ENCODE peak calls at places on chromosomes 7 and 10, in eight cellular contexts. One of them, this sample, is unnamed.

GRCh38 chr10:124953421-124953820 is 11.5 kb downstream of the ZRANB1 start:
- DNase-seq in caudate nucleus: no peak
- DNase-seq in hippocampal formation: no peak
- DNase-seq in heart left ventricle: no peak
- DNase-seq in neural crest cell: no peak
- DNase-seq in stimulated activated CD4-positive, alpha-beta T cell treated with anti-CD3 and anti-CD28 coated beads, Interleukin-12 subunit alpha, Interleukin-12 subunit beta, amount 100 ng/mL, for 4 hours: no peak
- DNase-seq in nucleus accumbens: no peak
- DNase-seq in activated naive CD4-positive, alpha-beta T cell treated with Interleukin-2 at 50 U/mL for 16 hours: no peak
- DNase-seq in this sample: no peak

GRCh38 chr10:3516626-3517255 is 268.3 kb downstream of the KLF6 start:
- DNase-seq in caudate nucleus: no peak
- DNase-seq in activated naive CD4-positive, alpha-beta T cell treated with Interleukin-2 at 50 U/mL for 16 hours: no peak
- DNase-seq in nucleus accumbens: no peak
- DNase-seq in heart left ventricle: no peak
- DNase-seq in neural crest cell: no peak
- DNase-seq in stimulated activated CD4-positive, alpha-beta T cell treated with anti-CD3 and anti-CD28 coated beads, Interleukin-12 subunit alpha, Interleukin-12 subunit beta, amount 100 ng/mL, for 4 hours: no peak
- DNase-seq in hippocampal formation: no peak
- DNase-seq in this sample: no peak

GRCh38 chr10:66586073-66586472 is 339.8 kb upstream of the LRRTM3 start:
- DNase-seq in heart left ventricle: no peak
- DNase-seq in neural crest cell: no peak
- DNase-seq in stimulated activated CD4-positive, alpha-beta T cell treated with anti-CD3 and anti-CD28 coated beads, Interleukin-12 subunit alpha, Interleukin-12 subunit beta, amount 100 ng/mL, for 4 hours: no peak
- DNase-seq in hippocampal formation: no peak
- DNase-seq in nucleus accumbens: no peak
- DNase-seq in caudate nucleus: no peak
- DNase-seq in activated naive CD4-positive, alpha-beta T cell treated with Interleukin-2 at 50 U/mL for 16 hours: no peak
- DNase-seq in this sample: no peak

GRCh38 chr7:132759482-132760240 is 183.4 kb upstream of the PLXNA4 start:
- DNase-seq in caudate nucleus: no peak
- DNase-seq in nucleus accumbens: no peak
- DNase-seq in heart left ventricle: no peak
- DNase-seq in activated naive CD4-positive, alpha-beta T cell treated with Interleukin-2 at 50 U/mL for 16 hours: no peak
- DNase-seq in hippocampal formation: no peak
- DNase-seq in stimulated activated CD4-positive, alpha-beta T cell treated with anti-CD3 and anti-CD28 coated beads, Interleukin-12 subunit alpha, Interleukin-12 subunit beta, amount 100 ng/mL, for 4 hours: no peak
- DNase-seq in neural crest cell: no peak
- DNase-seq in this sample: no peak

GRCh38 chr10:96560970-96561887 is 25.6 kb downstream of the TM9SF3 start:
- DNase-seq in hippocampal formation: no peak
- DNase-seq in caudate nucleus: no peak
- DNase-seq in heart left ventricle: no peak
- DNase-seq in neural crest cell: no peak
- DNase-seq in nucleus accumbens: no peak
- DNase-seq in activated naive CD4-positive, alpha-beta T cell treated with Interleukin-2 at 50 U/mL for 16 hours: no peak
- DNase-seq in stimulated activated CD4-positive, alpha-beta T cell treated with anti-CD3 and anti-CD28 coated beads, Interleukin-12 subunit alpha, Interleukin-12 subunit beta, amount 100 ng/mL, for 4 hours: no peak
- DNase-seq in this sample: no peak

GRCh38 chr7:52017802-52018679 is 701.4 kb upstream of the COBL start:
- DNase-seq in caudate nucleus: no peak
- DNase-seq in nucleus accumbens: no peak
- DNase-seq in heart left ventricle: no peak
- DNase-seq in activated naive CD4-positive, alpha-beta T cell treated with Interleukin-2 at 50 U/mL for 16 hours: no peak
- DNase-seq in hippocampal formation: peak
- DNase-seq in stimulated activated CD4-positive, alpha-beta T cell treated with anti-CD3 and anti-CD28 coated beads, Interleukin-12 subunit alpha, Interleukin-12 subunit beta, amount 100 ng/mL, for 4 hours: no peak
- DNase-seq in neural crest cell: peak
- DNase-seq in this sample: peak

GRCh38 chr7:24284699-24285506 is 913 bp downstream of the NPY start:
- DNase-seq in activated naive CD4-positive, alpha-beta T cell treated with Interleukin-2 at 50 U/mL for 16 hours: no peak
- DNase-seq in neural crest cell: peak
- DNase-seq in nucleus accumbens: no peak
- DNase-seq in caudate nucleus: no peak
- DNase-seq in heart left ventricle: no peak
- DNase-seq in hippocampal formation: no peak
- DNase-seq in stimulated activated CD4-positive, alpha-beta T cell treated with anti-CD3 and anti-CD28 coated beads, Interleukin-12 subunit alpha, Interleukin-12 subunit beta, amount 100 ng/mL, for 4 hours: peak
- DNase-seq in this sample: no peak

GRCh38 chr7:152893801-152894294 is 134.3 kb downstream of the ACTR3B start:
- DNase-seq in stimulated activated CD4-positive, alpha-beta T cell treated with anti-CD3 and anti-CD28 coated beads, Interleukin-12 subunit alpha, Interleukin-12 subunit beta, amount 100 ng/mL, for 4 hours: no peak
- DNase-seq in neural crest cell: no peak
- DNase-seq in activated naive CD4-positive, alpha-beta T cell treated with Interleukin-2 at 50 U/mL for 16 hours: no peak
- DNase-seq in heart left ventricle: no peak
- DNase-seq in caudate nucleus: no peak
- DNase-seq in nucleus accumbens: no peak
- DNase-seq in hippocampal formation: no peak
- DNase-seq in this sample: no peak

GRCh38 chr10:121833387-121833786 is 94.4 kb downstream of the ATE1 start:
- DNase-seq in caudate nucleus: no peak
- DNase-seq in hippocampal formation: no peak
- DNase-seq in neural crest cell: no peak
- DNase-seq in activated naive CD4-positive, alpha-beta T cell treated with Interleukin-2 at 50 U/mL for 16 hours: no peak
- DNase-seq in stimulated activated CD4-positive, alpha-beta T cell treated with anti-CD3 and anti-CD28 coated beads, Interleukin-12 subunit alpha, Interleukin-12 subunit beta, amount 100 ng/mL, for 4 hours: no peak
- DNase-seq in heart left ventricle: no peak
- DNase-seq in nucleus accumbens: no peak
- DNase-seq in this sample: no peak

GRCh38 chr10:35916791-35917190 is 274.7 kb upstream of the FZD8 start:
- DNase-seq in caudate nucleus: no peak
- DNase-seq in heart left ventricle: no peak
- DNase-seq in nucleus accumbens: no peak
- DNase-seq in hippocampal formation: no peak
- DNase-seq in activated naive CD4-positive, alpha-beta T cell treated with Interleukin-2 at 50 U/mL for 16 hours: no peak
- DNase-seq in stimulated activated CD4-positive, alpha-beta T cell treated with anti-CD3 and anti-CD28 coated beads, Interleukin-12 subunit alpha, Interleukin-12 subunit beta, amount 100 ng/mL, for 4 hours: no peak
- DNase-seq in neural crest cell: no peak
- DNase-seq in this sample: no peak

GRCh38 chr10:103712898-103713498 is 142.4 kb downstream of the SH3PXD2A start:
- DNase-seq in hippocampal formation: peak
- DNase-seq in stimulated activated CD4-positive, alpha-beta T cell treated with anti-CD3 and anti-CD28 coated beads, Interleukin-12 subunit alpha, Interleukin-12 subunit beta, amount 100 ng/mL, for 4 hours: peak
- DNase-seq in nucleus accumbens: no peak
- DNase-seq in caudate nucleus: peak
- DNase-seq in neural crest cell: peak
- DNase-seq in activated naive CD4-positive, alpha-beta T cell treated with Interleukin-2 at 50 U/mL for 16 hours: peak
- DNase-seq in heart left ventricle: peak
- DNase-seq in this sample: peak

GRCh38 chr10:14253079-14253478 is 77.6 kb downstream of the FRMD4A start:
- DNase-seq in stimulated activated CD4-positive, alpha-beta T cell treated with anti-CD3 and anti-CD28 coated beads, Interleukin-12 subunit alpha, Interleukin-12 subunit beta, amount 100 ng/mL, for 4 hours: no peak
- DNase-seq in activated naive CD4-positive, alpha-beta T cell treated with Interleukin-2 at 50 U/mL for 16 hours: no peak
- DNase-seq in hippocampal formation: no peak
- DNase-seq in heart left ventricle: no peak
- DNase-seq in nucleus accumbens: no peak
- DNase-seq in neural crest cell: no peak
- DNase-seq in caudate nucleus: no peak
- DNase-seq in this sample: no peak

GRCh38 chr10:114897593-114897992 is 40.4 kb upstream of the TRUB1 start:
- DNase-seq in neural crest cell: no peak
- DNase-seq in hippocampal formation: no peak
- DNase-seq in nucleus accumbens: no peak
- DNase-seq in activated naive CD4-positive, alpha-beta T cell treated with Interleukin-2 at 50 U/mL for 16 hours: no peak
- DNase-seq in caudate nucleus: no peak
- DNase-seq in heart left ventricle: no peak
- DNase-seq in stimulated activated CD4-positive, alpha-beta T cell treated with anti-CD3 and anti-CD28 coated beads, Interleukin-12 subunit alpha, Interleukin-12 subunit beta, amount 100 ng/mL, for 4 hours: no peak
- DNase-seq in this sample: no peak

GRCh38 chr7:123624527-123625183 is 23.0 kb downstream of the ASB15 start:
- DNase-seq in hippocampal formation: no peak
- DNase-seq in stimulated activated CD4-positive, alpha-beta T cell treated with anti-CD3 and anti-CD28 coated beads, Interleukin-12 subunit alpha, Interleukin-12 subunit beta, amount 100 ng/mL, for 4 hours: peak
- DNase-seq in heart left ventricle: no peak
- DNase-seq in nucleus accumbens: no peak
- DNase-seq in caudate nucleus: no peak
- DNase-seq in neural crest cell: peak
- DNase-seq in activated naive CD4-positive, alpha-beta T cell treated with Interleukin-2 at 50 U/mL for 16 hours: peak
- DNase-seq in this sample: peak

GRCh38 chr7:2645274-2645868 is 13.6 kb downstream of the TTYH3 start:
- DNase-seq in heart left ventricle: no peak
- DNase-seq in nucleus accumbens: no peak
- DNase-seq in caudate nucleus: no peak
- DNase-seq in activated naive CD4-positive, alpha-beta T cell treated with Interleukin-2 at 50 U/mL for 16 hours: peak
- DNase-seq in hippocampal formation: no peak
- DNase-seq in neural crest cell: no peak
- DNase-seq in stimulated activated CD4-positive, alpha-beta T cell treated with anti-CD3 and anti-CD28 coated beads, Interleukin-12 subunit alpha, Interleukin-12 subunit beta, amount 100 ng/mL, for 4 hours: no peak
- DNase-seq in this sample: no peak

GRCh38 chr7:101906291-101907260 is 89.2 kb downstream of the CUX1 start:
- DNase-seq in stimulated activated CD4-positive, alpha-beta T cell treated with anti-CD3 and anti-CD28 coated beads, Interleukin-12 subunit alpha, Interleukin-12 subunit beta, amount 100 ng/mL, for 4 hours: no peak
- DNase-seq in hippocampal formation: no peak
- DNase-seq in caudate nucleus: no peak
- DNase-seq in activated naive CD4-positive, alpha-beta T cell treated with Interleukin-2 at 50 U/mL for 16 hours: no peak
- DNase-seq in neural crest cell: no peak
- DNase-seq in nucleus accumbens: no peak
- DNase-seq in heart left ventricle: no peak
- DNase-seq in this sample: no peak

GRCh38 chr10:11880169-11881027 is 57.2 kb downstream of the PROSER2 start:
- DNase-seq in nucleus accumbens: no peak
- DNase-seq in caudate nucleus: no peak
- DNase-seq in hippocampal formation: no peak
- DNase-seq in activated naive CD4-positive, alpha-beta T cell treated with Interleukin-2 at 50 U/mL for 16 hours: no peak
- DNase-seq in heart left ventricle: no peak
- DNase-seq in neural crest cell: no peak
- DNase-seq in stimulated activated CD4-positive, alpha-beta T cell treated with anti-CD3 and anti-CD28 coated beads, Interleukin-12 subunit alpha, Interleukin-12 subunit beta, amount 100 ng/mL, for 4 hours: no peak
- DNase-seq in this sample: no peak

GRCh38 chr7:37918526-37918925 is 1.9 kb upstream of the SFRP4 start:
- DNase-seq in hippocampal formation: no peak
- DNase-seq in heart left ventricle: no peak
- DNase-seq in neural crest cell: no peak
- DNase-seq in stimulated activated CD4-positive, alpha-beta T cell treated with anti-CD3 and anti-CD28 coated beads, Interleukin-12 subunit alpha, Interleukin-12 subunit beta, amount 100 ng/mL, for 4 hours: no peak
- DNase-seq in nucleus accumbens: no peak
- DNase-seq in caudate nucleus: no peak
- DNase-seq in activated naive CD4-positive, alpha-beta T cell treated with Interleukin-2 at 50 U/mL for 16 hours: no peak
- DNase-seq in this sample: no peak

GRCh38 chr7:117780832-117781231 is 92.4 kb downstream of the CTTNBP2 start:
- DNase-seq in activated naive CD4-positive, alpha-beta T cell treated with Interleukin-2 at 50 U/mL for 16 hours: no peak
- DNase-seq in stimulated activated CD4-positive, alpha-beta T cell treated with anti-CD3 and anti-CD28 coated beads, Interleukin-12 subunit alpha, Interleukin-12 subunit beta, amount 100 ng/mL, for 4 hours: no peak
- DNase-seq in nucleus accumbens: no peak
- DNase-seq in caudate nucleus: no peak
- DNase-seq in heart left ventricle: no peak
- DNase-seq in neural crest cell: no peak
- DNase-seq in hippocampal formation: no peak
- DNase-seq in this sample: no peak

GRCh38 chr10:42928064-42928463 is 145.5 kb downstream of the BMS1 start:
- DNase-seq in heart left ventricle: no peak
- DNase-seq in hippocampal formation: no peak
- DNase-seq in neural crest cell: no peak
- DNase-seq in caudate nucleus: no peak
- DNase-seq in nucleus accumbens: no peak
- DNase-seq in stimulated activated CD4-positive, alpha-beta T cell treated with anti-CD3 and anti-CD28 coated beads, Interleukin-12 subunit alpha, Interleukin-12 subunit beta, amount 100 ng/mL, for 4 hours: no peak
- DNase-seq in activated naive CD4-positive, alpha-beta T cell treated with Interleukin-2 at 50 U/mL for 16 hours: no peak
- DNase-seq in this sample: no peak

GRCh38 chr7:87565877-87566276 is 34.8 kb downstream of the ABCB1 start:
- DNase-seq in nucleus accumbens: no peak
- DNase-seq in heart left ventricle: no peak
- DNase-seq in stimulated activated CD4-positive, alpha-beta T cell treated with anti-CD3 and anti-CD28 coated beads, Interleukin-12 subunit alpha, Interleukin-12 subunit beta, amount 100 ng/mL, for 4 hours: no peak
- DNase-seq in caudate nucleus: no peak
- DNase-seq in neural crest cell: no peak
- DNase-seq in activated naive CD4-positive, alpha-beta T cell treated with Interleukin-2 at 50 U/mL for 16 hours: no peak
- DNase-seq in hippocampal formation: no peak
- DNase-seq in this sample: no peak

GRCh38 chr7:12111461-12112405 is 99.4 kb upstream of the TMEM106B start:
- DNase-seq in nucleus accumbens: no peak
- DNase-seq in neural crest cell: no peak
- DNase-seq in caudate nucleus: peak
- DNase-seq in hippocampal formation: no peak
- DNase-seq in stimulated activated CD4-positive, alpha-beta T cell treated with anti-CD3 and anti-CD28 coated beads, Interleukin-12 subunit alpha, Interleukin-12 subunit beta, amount 100 ng/mL, for 4 hours: peak
- DNase-seq in activated naive CD4-positive, alpha-beta T cell treated with Interleukin-2 at 50 U/mL for 16 hours: peak
- DNase-seq in heart left ventricle: no peak
- DNase-seq in this sample: peak

GRCh38 chr10:73456187-73456890 is 23.0 kb upstream of the MSS51 start:
- DNase-seq in nucleus accumbens: no peak
- DNase-seq in neural crest cell: no peak
- DNase-seq in caudate nucleus: no peak
- DNase-seq in stimulated activated CD4-positive, alpha-beta T cell treated with anti-CD3 and anti-CD28 coated beads, Interleukin-12 subunit alpha, Interleukin-12 subunit beta, amount 100 ng/mL, for 4 hours: no peak
- DNase-seq in heart left ventricle: no peak
- DNase-seq in activated naive CD4-positive, alpha-beta T cell treated with Interleukin-2 at 50 U/mL for 16 hours: no peak
- DNase-seq in hippocampal formation: no peak
- DNase-seq in this sample: no peak

GRCh38 chr10:19874791-19875190 is 58.6 kb downstream of the PLXDC2 start:
- DNase-seq in activated naive CD4-positive, alpha-beta T cell treated with Interleukin-2 at 50 U/mL for 16 hours: no peak
- DNase-seq in neural crest cell: no peak
- DNase-seq in stimulated activated CD4-positive, alpha-beta T cell treated with anti-CD3 and anti-CD28 coated beads, Interleukin-12 subunit alpha, Interleukin-12 subunit beta, amount 100 ng/mL, for 4 hours: no peak
- DNase-seq in caudate nucleus: no peak
- DNase-seq in nucleus accumbens: no peak
- DNase-seq in hippocampal formation: no peak
- DNase-seq in heart left ventricle: no peak
- DNase-seq in this sample: no peak

GRCh38 chr10:130407052-130407451 is 270.9 kb downstream of the GLRX3 start:
- DNase-seq in nucleus accumbens: no peak
- DNase-seq in stimulated activated CD4-positive, alpha-beta T cell treated with anti-CD3 and anti-CD28 coated beads, Interleukin-12 subunit alpha, Interleukin-12 subunit beta, amount 100 ng/mL, for 4 hours: no peak
- DNase-seq in neural crest cell: no peak
- DNase-seq in hippocampal formation: no peak
- DNase-seq in activated naive CD4-positive, alpha-beta T cell treated with Interleukin-2 at 50 U/mL for 16 hours: no peak
- DNase-seq in heart left ventricle: no peak
- DNase-seq in caudate nucleus: no peak
- DNase-seq in this sample: no peak

GRCh38 chr7:29320577-29320976 is 126.0 kb downstream of the CHN2 start:
- DNase-seq in neural crest cell: no peak
- DNase-seq in heart left ventricle: no peak
- DNase-seq in caudate nucleus: no peak
- DNase-seq in nucleus accumbens: no peak
- DNase-seq in activated naive CD4-positive, alpha-beta T cell treated with Interleukin-2 at 50 U/mL for 16 hours: no peak
- DNase-seq in hippocampal formation: no peak
- DNase-seq in stimulated activated CD4-positive, alpha-beta T cell treated with anti-CD3 and anti-CD28 coated beads, Interleukin-12 subunit alpha, Interleukin-12 subunit beta, amount 100 ng/mL, for 4 hours: no peak
- DNase-seq in this sample: no peak

GRCh38 chr7:49023345-49024330 is 99.3 kb downstream of the CDC14C start:
- DNase-seq in neural crest cell: peak
- DNase-seq in nucleus accumbens: no peak
- DNase-seq in caudate nucleus: no peak
- DNase-seq in stimulated activated CD4-positive, alpha-beta T cell treated with anti-CD3 and anti-CD28 coated beads, Interleukin-12 subunit alpha, Interleukin-12 subunit beta, amount 100 ng/mL, for 4 hours: no peak
- DNase-seq in heart left ventricle: no peak
- DNase-seq in hippocampal formation: no peak
- DNase-seq in activated naive CD4-positive, alpha-beta T cell treated with Interleukin-2 at 50 U/mL for 16 hours: no peak
- DNase-seq in this sample: no peak

GRCh38 chr7:147413243-147413642 is 1177.3 kb upstream of the C7orf33 start:
- DNase-seq in nucleus accumbens: no peak
- DNase-seq in activated naive CD4-positive, alpha-beta T cell treated with Interleukin-2 at 50 U/mL for 16 hours: no peak
- DNase-seq in neural crest cell: no peak
- DNase-seq in caudate nucleus: no peak
- DNase-seq in hippocampal formation: no peak
- DNase-seq in heart left ventricle: no peak
- DNase-seq in stimulated activated CD4-positive, alpha-beta T cell treated with anti-CD3 and anti-CD28 coated beads, Interleukin-12 subunit alpha, Interleukin-12 subunit beta, amount 100 ng/mL, for 4 hours: no peak
- DNase-seq in this sample: no peak

GRCh38 chr7:14293434-14293833 is 304.0 kb upstream of the ETV1 start:
- DNase-seq in activated naive CD4-positive, alpha-beta T cell treated with Interleukin-2 at 50 U/mL for 16 hours: no peak
- DNase-seq in hippocampal formation: no peak
- DNase-seq in stimulated activated CD4-positive, alpha-beta T cell treated with anti-CD3 and anti-CD28 coated beads, Interleukin-12 subunit alpha, Interleukin-12 subunit beta, amount 100 ng/mL, for 4 hours: no peak
- DNase-seq in nucleus accumbens: no peak
- DNase-seq in neural crest cell: no peak
- DNase-seq in caudate nucleus: no peak
- DNase-seq in heart left ventricle: no peak
- DNase-seq in this sample: no peak

GRCh38 chr10:49187950-49188761 is at the start of gene TMEM273:
- DNase-seq in activated naive CD4-positive, alpha-beta T cell treated with Interleukin-2 at 50 U/mL for 16 hours: peak
- DNase-seq in caudate nucleus: peak
- DNase-seq in hippocampal formation: peak
- DNase-seq in neural crest cell: no peak
- DNase-seq in nucleus accumbens: peak
- DNase-seq in heart left ventricle: peak
- DNase-seq in stimulated activated CD4-positive, alpha-beta T cell treated with anti-CD3 and anti-CD28 coated beads, Interleukin-12 subunit alpha, Interleukin-12 subunit beta, amount 100 ng/mL, for 4 hours: no peak
- DNase-seq in this sample: no peak

GRCh38 chr10:132964231-132964630 is 21.9 kb upstream of the CFAP46 start:
- DNase-seq in activated naive CD4-positive, alpha-beta T cell treated with Interleukin-2 at 50 U/mL for 16 hours: no peak
- DNase-seq in caudate nucleus: no peak
- DNase-seq in nucleus accumbens: no peak
- DNase-seq in neural crest cell: no peak
- DNase-seq in hippocampal formation: no peak
- DNase-seq in heart left ventricle: no peak
- DNase-seq in stimulated activated CD4-positive, alpha-beta T cell treated with anti-CD3 and anti-CD28 coated beads, Interleukin-12 subunit alpha, Interleukin-12 subunit beta, amount 100 ng/mL, for 4 hours: no peak
- DNase-seq in this sample: no peak

GRCh38 chr7:152231089-152231488 is 204.7 kb downstream of the KMT2C start:
- DNase-seq in caudate nucleus: no peak
- DNase-seq in hippocampal formation: no peak
- DNase-seq in nucleus accumbens: no peak
- DNase-seq in activated naive CD4-positive, alpha-beta T cell treated with Interleukin-2 at 50 U/mL for 16 hours: no peak
- DNase-seq in stimulated activated CD4-positive, alpha-beta T cell treated with anti-CD3 and anti-CD28 coated beads, Interleukin-12 subunit alpha, Interleukin-12 subunit beta, amount 100 ng/mL, for 4 hours: no peak
- DNase-seq in heart left ventricle: no peak
- DNase-seq in neural crest cell: no peak
- DNase-seq in this sample: peak

GRCh38 chr10:114068054-114068707 is 24.5 kb downstream of the ADRB1 start:
- DNase-seq in activated naive CD4-positive, alpha-beta T cell treated with Interleukin-2 at 50 U/mL for 16 hours: no peak
- DNase-seq in stimulated activated CD4-positive, alpha-beta T cell treated with anti-CD3 and anti-CD28 coated beads, Interleukin-12 subunit alpha, Interleukin-12 subunit beta, amount 100 ng/mL, for 4 hours: no peak
- DNase-seq in caudate nucleus: no peak
- DNase-seq in neural crest cell: no peak
- DNase-seq in hippocampal formation: no peak
- DNase-seq in heart left ventricle: no peak
- DNase-seq in nucleus accumbens: no peak
- DNase-seq in this sample: no peak

GRCh38 chr7:128281605-128282380 is 40.7 kb downstream of the LEP start:
- DNase-seq in caudate nucleus: no peak
- DNase-seq in activated naive CD4-positive, alpha-beta T cell treated with Interleukin-2 at 50 U/mL for 16 hours: no peak
- DNase-seq in heart left ventricle: no peak
- DNase-seq in nucleus accumbens: no peak
- DNase-seq in neural crest cell: no peak
- DNase-seq in hippocampal formation: no peak
- DNase-seq in stimulated activated CD4-positive, alpha-beta T cell treated with anti-CD3 and anti-CD28 coated beads, Interleukin-12 subunit alpha, Interleukin-12 subunit beta, amount 100 ng/mL, for 4 hours: no peak
- DNase-seq in this sample: no peak

This sample was measured in HuH-7.